ENCODE peak calls at places on chromosomes 16 and 17, in seven cellular contexts. F is erythroblast, X is esophagus squamous epithelium, B is sigmoid colon, I is A549, H is stomach, U is GM12891. O is an unnamed sample.

GRCh38 chr17:58200024-58200633 is 7.6 kb downstream of the EPX start:
- DNase-seq in F (peak), X (no peak), B (peak), I (peak), H (peak), U (peak), O (peak)

GRCh38 chr16:86519649-86520316 is 9.5 kb downstream of the FOXF1 start:
- DNase-seq in F (peak), X (no peak), B (peak), I (peak), H (peak), U (no peak), O (peak)

GRCh38 chr17:4808378-4808767 is 1.4 kb downstream of the PLD2 start:
- DNase-seq in F (no peak), X (no peak), B (peak), I (no peak), H (peak), U (no peak), O (no peak)

GRCh38 chr16:27269300-27270150 is 953 bp upstream of the NSMCE1 start:
- DNase-seq in F (no peak), X (no peak), B (no peak), I (no peak), H (no peak), U (no peak), O (no peak)

GRCh38 chr17:49104511-49105074 is 28.0 kb upstream of the B4GALNT2 start:
- DNase-seq in F (no peak), X (no peak), B (no peak), I (no peak), H (no peak), U (no peak), O (no peak)

GRCh38 chr16:8849411-8850011 is 19.3 kb downstream of the CARHSP1 start:
- DNase-seq in F (no peak), X (no peak), B (no peak), I (no peak), H (no peak), U (peak), O (no peak)

GRCh38 chr17:64107517-64108235 is 22.3 kb downstream of the ERN1 start:
- DNase-seq in F (no peak), X (no peak), B (no peak), I (no peak), H (no peak), U (no peak), O (no peak)

GRCh38 chr16:53132406-53132805 is 77.6 kb downstream of the CHD9 start:
- DNase-seq in F (peak), X (no peak), B (no peak), I (no peak), H (no peak), U (no peak), O (no peak)

GRCh38 chr16:11503566-11503965 is 83.2 kb downstream of the LITAF start:
- DNase-seq in F (no peak), X (no peak), B (no peak), I (no peak), H (no peak), U (no peak), O (no peak)

GRCh38 chr16:31202402-31203385 is at the start of gene PYCARD:
- DNase-seq in F (no peak), X (no peak), B (peak), I (no peak), H (peak), U (no peak), O (peak)
- TF ChIP-seq POLR2A in F (no peak), X (peak), B (no peak), I (peak), H (no peak), U (no peak), O (no peak)

DNA sequence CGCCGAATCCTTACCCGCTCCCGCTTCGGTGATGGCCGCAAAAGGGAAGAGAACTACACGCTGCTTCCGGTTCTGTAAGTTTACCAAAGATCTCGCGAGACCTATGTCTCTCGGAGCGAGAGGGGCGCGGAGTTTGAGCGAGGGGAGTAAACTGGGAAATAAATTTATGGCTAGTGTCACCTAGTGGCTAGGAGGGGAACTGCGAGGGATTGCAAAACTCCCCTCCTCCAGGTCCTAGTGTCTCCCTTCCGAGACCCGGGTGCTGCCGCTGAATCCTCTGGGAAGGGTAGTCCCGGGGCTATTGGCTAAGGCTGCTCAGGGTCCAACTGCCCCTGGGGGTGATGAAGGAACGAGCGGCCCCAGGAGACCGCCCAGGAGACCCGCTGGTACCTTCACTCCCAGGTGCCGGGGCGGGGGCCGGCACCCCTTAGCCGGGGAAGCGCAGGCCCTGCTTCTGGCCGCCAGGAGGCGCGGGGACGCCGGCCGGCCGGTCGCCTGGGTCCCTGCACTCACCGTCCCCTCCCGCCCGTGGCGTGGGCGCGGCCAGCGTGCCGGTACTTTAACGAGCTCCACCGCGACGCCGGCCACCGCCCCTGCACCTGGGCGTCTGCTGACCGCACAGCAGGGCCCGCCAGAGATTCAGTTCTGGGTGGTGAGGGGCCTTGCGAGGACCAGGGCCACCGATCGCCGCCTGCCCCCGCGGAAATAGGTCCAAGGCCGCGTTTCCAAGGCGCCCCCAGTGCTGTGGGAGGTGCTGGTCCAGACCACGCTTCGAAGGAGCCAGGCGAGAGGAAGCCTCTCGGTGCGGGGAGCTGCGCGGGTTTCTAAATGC is at the start of gene RPL26:
- DNase-seq in F (peak), X (peak), B (peak), I (peak), H (peak), U (peak), O (peak)
- TF ChIP-seq POLR2A in F (peak), X (peak), B (no peak), I (peak), H (peak), U (peak), O (no peak)

GRCh38 chr17:43367588-43368242 is 31.1 kb upstream of the ARL4D start:
- DNase-seq in F (no peak), X (no peak), B (no peak), I (peak), H (no peak), U (no peak), O (peak)
- TF ChIP-seq POLR2A in F (peak), X (no peak), B (no peak), I (peak), H (no peak), U (peak), O (peak)

GRCh38 chr16:23999663-24000062 is 163.9 kb downstream of the PRKCB start:
- DNase-seq in F (no peak), X (no peak), B (no peak), I (no peak), H (no peak), U (no peak), O (no peak)
- TF ChIP-seq POLR2A in F (no peak), X (no peak), B (no peak), I (no peak), H (no peak), U (no peak), O (no peak)

GRCh38 chr16:352547-353403 is at the start of gene AXIN1:
- DNase-seq in F (peak), X (peak), B (peak), I (peak), H (peak), U (peak), O (peak)
- TF ChIP-seq POLR2A in F (no peak), X (peak), B (peak), I (peak), H (no peak), U (no peak), O (peak)

O was measured in K562.